ENCODE peak calls at places on chromosome 14, in nine cellular contexts. E is A549; W is mesothelial cell of epicardium; H is BE2C; Q is activated CD8-positive, alpha-beta memory T cell treated with anti-CD3 and anti-CD28 coated beads, Interleukin-2, amount 50 U/mL, for 4 hours; S is activated gamma-delta T cell treated with anti-CD3 and anti-CD28 coated beads, Interleukin-2, amount 50 U/mL, for 16 hours; R is activated T-cell treated with anti-CD3 and anti-CD28 coated beads for 4 hours; B is NCI-H524 treated with DMSO at 0.1 percent for 48 hours; U is tibial artery. X is an unnamed sample.

GRCh38 chr14:68261092-68261842 is 441.7 kb downstream of the RAD51B start:
- DNase-seq in S (no peak), H (no peak), R (no peak), Q (no peak), E (no peak), W (no peak), B (no peak), U (no peak), X (no peak)

GRCh38 chr14:104114421-104115130 is 23.8 kb upstream of the KIF26A start:
- DNase-seq in H (no peak), Q (peak; percentile 10), W (peak; percentile 16), R (no peak), U (no peak), B (no peak), E (no peak), S (no peak), X (no peak)

GRCh38 chr14:76867536-76868452 is 41.6 kb downstream of the LRRC74A start:
- DNase-seq in W (no peak), S (peak; percentile 16), E (no peak), U (no peak), R (peak; percentile 19), Q (peak; percentile 26), H (no peak), B (no peak), X (no peak)

GRCh38 chr14:32711103-32711680 is 227.5 kb upstream of the NPAS3 start:
- DNase-seq in U (no peak), W (no peak), E (peak; percentile 26), S (no peak), H (peak; percentile 56), Q (no peak), B (peak; percentile 23), R (no peak), X (no peak)

GRCh38 chr14:59964251-59965007 is 44.5 kb downstream of the LRRC9 start:
- DNase-seq in E (no peak), S (no peak), Q (no peak), R (no peak), B (no peak), W (no peak), H (no peak), U (no peak), X (no peak)

GRCh38 chr14:104677506-104678332 is 11.7 kb upstream of the INF2 start:
- DNase-seq in S (peak; percentile 49), R (peak; percentile 73), U (peak; percentile 82), B (peak; percentile 57), Q (peak; percentile 79), W (no peak), H (peak; percentile 75), E (peak; percentile 75), X (peak; percentile 66)

GRCh38 chr14:97878727-97879126 is 1081.5 kb downstream of the VRK1 start:
- DNase-seq in Q (no peak), R (no peak), S (peak; percentile 2), W (no peak), H (no peak), B (no peak), E (no peak), U (peak; percentile 34), X (no peak)

GRCh38 chr14:96062010-96062409 is 22.8 kb downstream of the C14orf132 start:
- DNase-seq in U (peak; percentile 3), R (no peak), Q (no peak), H (no peak), W (no peak), B (no peak), E (no peak), S (no peak), X (no peak)

GRCh38 chr14:38883127-38883526 is 219.9 kb downstream of the SEC23A start:
- DNase-seq in W (no peak), Q (no peak), B (no peak), R (no peak), E (no peak), S (no peak), H (no peak), U (no peak), X (no peak)